ENCODE peak calls at places on chromosomes 5 and 9, in seven cellular contexts. One of them, this sample, is unnamed.
A peak's percentile ranks its signal among the peaks of the same experiment; 100 is the strongest.

GRCh38 chr5:3187846-3188425 is 407.7 kb upstream of the IRX1 start:
- DNase-seq in breast epithelium: no peak
- DNase-seq in cardiac fibroblast: no peak
- DNase-seq in kidney: no peak
- DNase-seq in GM13977: no peak
- DNase-seq in neural progenitor cell: no peak
- DNase-seq in mammary epithelial cell: no peak
- DNase-seq in this sample: no peak

GRCh38 chr9:127185931-127186781 is 63.7 kb upstream of the ANGPTL2 start:
- DNase-seq in cardiac fibroblast: peak; percentile 90
- DNase-seq in neural progenitor cell: peak; percentile 34
- DNase-seq in kidney: peak; percentile 95
- DNase-seq in breast epithelium: peak; percentile 53
- DNase-seq in mammary epithelial cell: no peak
- DNase-seq in GM13977: no peak
- DNase-seq in this sample: no peak

GRCh38 chr5:159242153-159242552 is 20.9 kb upstream of the UBLCP1 start:
- DNase-seq in cardiac fibroblast: peak; percentile 51
- DNase-seq in kidney: no peak
- DNase-seq in neural progenitor cell: no peak
- DNase-seq in GM13977: no peak
- DNase-seq in mammary epithelial cell: peak; percentile 51
- DNase-seq in breast epithelium: no peak
- DNase-seq in this sample: no peak

GRCh38 chr5:310941-311434 is 10.5 kb upstream of the AHRR start:
- DNase-seq in neural progenitor cell: no peak
- DNase-seq in breast epithelium: no peak
- DNase-seq in kidney: no peak
- DNase-seq in mammary epithelial cell: no peak
- DNase-seq in cardiac fibroblast: peak; percentile 81
- DNase-seq in GM13977: peak; percentile 12
- DNase-seq in this sample: no peak

GRCh38 chr5:82523633-82524032 is 245.5 kb upstream of the RPS23 start:
- DNase-seq in breast epithelium: no peak
- DNase-seq in GM13977: no peak
- DNase-seq in kidney: no peak
- DNase-seq in cardiac fibroblast: no peak
- DNase-seq in mammary epithelial cell: no peak
- DNase-seq in neural progenitor cell: no peak
- DNase-seq in this sample: no peak

GRCh38 chr5:98768160-98769005 is 5.1 kb upstream of the RGMB start:
- DNase-seq in breast epithelium: no peak
- DNase-seq in cardiac fibroblast: peak; percentile 77
- DNase-seq in neural progenitor cell: peak; percentile 90
- DNase-seq in kidney: no peak
- DNase-seq in mammary epithelial cell: no peak
- DNase-seq in GM13977: peak; percentile 61
- DNase-seq in this sample: peak; percentile 35

GRCh38 chr5:149581931-149582768 is 852 bp downstream of the ARHGEF37 start:
- DNase-seq in neural progenitor cell: peak; percentile 72
- DNase-seq in kidney: no peak
- DNase-seq in cardiac fibroblast: peak; percentile 37
- DNase-seq in breast epithelium: no peak
- DNase-seq in GM13977: no peak
- DNase-seq in mammary epithelial cell: peak; percentile 60
- DNase-seq in this sample: no peak

GRCh38 chr9:133457748-133458147 is 2.0 kb upstream of the CACFD1 start:
- DNase-seq in GM13977: no peak
- DNase-seq in breast epithelium: no peak
- DNase-seq in kidney: no peak
- DNase-seq in mammary epithelial cell: no peak
- DNase-seq in neural progenitor cell: no peak
- DNase-seq in cardiac fibroblast: no peak
- DNase-seq in this sample: no peak

GRCh38 chr9:134162212-134162775 is 2.1 kb downstream of the RNU6ATAC start:
- DNase-seq in kidney: no peak
- DNase-seq in mammary epithelial cell: no peak
- DNase-seq in breast epithelium: no peak
- DNase-seq in neural progenitor cell: no peak
- DNase-seq in cardiac fibroblast: no peak
- DNase-seq in GM13977: no peak
- DNase-seq in this sample: no peak

GRCh38 chr5:71679714-71680113 is 39.4 kb upstream of the CARTPT start:
- DNase-seq in kidney: no peak
- DNase-seq in cardiac fibroblast: no peak
- DNase-seq in mammary epithelial cell: no peak
- DNase-seq in GM13977: no peak
- DNase-seq in breast epithelium: no peak
- DNase-seq in neural progenitor cell: no peak
- DNase-seq in this sample: no peak

GRCh38 chr9:14652729-14653377 is 40.4 kb downstream of the ZDHHC21 start:
- DNase-seq in neural progenitor cell: peak; percentile 43
- DNase-seq in cardiac fibroblast: peak; percentile 48
- DNase-seq in kidney: no peak
- DNase-seq in GM13977: no peak
- DNase-seq in mammary epithelial cell: peak; percentile 3
- DNase-seq in breast epithelium: no peak
- DNase-seq in this sample: no peak

GRCh38 chr5:53469946-53470687 is 10.3 kb upstream of the FST start:
- DNase-seq in neural progenitor cell: no peak
- DNase-seq in kidney: no peak
- DNase-seq in mammary epithelial cell: peak; percentile 44
- DNase-seq in breast epithelium: no peak
- DNase-seq in GM13977: peak; percentile 9
- DNase-seq in cardiac fibroblast: peak; percentile 56
- DNase-seq in this sample: no peak

GRCh38 chr5:127025507-127025906 is 4.9 kb downstream of the MARCHF3 start:
- DNase-seq in cardiac fibroblast: no peak
- DNase-seq in GM13977: no peak
- DNase-seq in neural progenitor cell: no peak
- DNase-seq in kidney: no peak
- DNase-seq in mammary epithelial cell: no peak
- DNase-seq in breast epithelium: no peak
- DNase-seq in this sample: no peak

GRCh38 chr5:110853267-110853666 is 114.5 kb downstream of the SLC25A46 start:
- DNase-seq in GM13977: no peak
- DNase-seq in neural progenitor cell: no peak
- DNase-seq in kidney: no peak
- DNase-seq in breast epithelium: no peak
- DNase-seq in cardiac fibroblast: peak; percentile 37
- DNase-seq in mammary epithelial cell: peak; percentile 66
- DNase-seq in this sample: no peak

GRCh38 chr9:18857334-18857733 is 175.7 kb downstream of the SAXO1 start:
- DNase-seq in kidney: no peak
- DNase-seq in cardiac fibroblast: peak; percentile 7
- DNase-seq in mammary epithelial cell: no peak
- DNase-seq in breast epithelium: no peak
- DNase-seq in GM13977: no peak
- DNase-seq in neural progenitor cell: no peak
- DNase-seq in this sample: no peak

GRCh38 chr9:2307480-2307879 is 292.3 kb downstream of the SMARCA2 start:
- DNase-seq in mammary epithelial cell: peak; percentile 44
- DNase-seq in neural progenitor cell: no peak
- DNase-seq in breast epithelium: no peak
- DNase-seq in GM13977: no peak
- DNase-seq in cardiac fibroblast: peak; percentile 70
- DNase-seq in kidney: no peak
- DNase-seq in this sample: no peak

GRCh38 chr5:163106098-163106497 is 331.3 kb upstream of the CCNG1 start:
- DNase-seq in GM13977: no peak
- DNase-seq in neural progenitor cell: no peak
- DNase-seq in mammary epithelial cell: no peak
- DNase-seq in kidney: no peak
- DNase-seq in cardiac fibroblast: no peak
- DNase-seq in breast epithelium: no peak
- DNase-seq in this sample: no peak

GRCh38 chr5:163105456-163105855 is 331.9 kb upstream of the CCNG1 start:
- DNase-seq in kidney: no peak
- DNase-seq in breast epithelium: no peak
- DNase-seq in neural progenitor cell: no peak
- DNase-seq in mammary epithelial cell: peak; percentile 37
- DNase-seq in cardiac fibroblast: peak; percentile 5
- DNase-seq in GM13977: no peak
- DNase-seq in this sample: no peak

GRCh38 chr5:163108351-163108750 is 329.0 kb upstream of the CCNG1 start:
- DNase-seq in GM13977: no peak
- DNase-seq in mammary epithelial cell: no peak
- DNase-seq in cardiac fibroblast: no peak
- DNase-seq in breast epithelium: no peak
- DNase-seq in neural progenitor cell: no peak
- DNase-seq in kidney: no peak
- DNase-seq in this sample: no peak

GRCh38 chr5:163104496-163104895 is 332.9 kb upstream of the CCNG1 start:
- DNase-seq in kidney: no peak
- DNase-seq in GM13977: no peak
- DNase-seq in cardiac fibroblast: no peak
- DNase-seq in breast epithelium: no peak
- DNase-seq in neural progenitor cell: peak; percentile 56
- DNase-seq in mammary epithelial cell: no peak
- DNase-seq in this sample: peak; percentile 7
- TF ChIP-seq CTCF in kidney: no peak
- TF ChIP-seq CTCF in GM13977: peak; percentile 33
- TF ChIP-seq CTCF in cardiac fibroblast: no peak
- TF ChIP-seq CTCF in breast epithelium: no peak
- TF ChIP-seq CTCF in neural progenitor cell: peak; percentile 67
- TF ChIP-seq CTCF in mammary epithelial cell: no peak
- TF ChIP-seq CTCF in this sample: no peak

GRCh38 chr9:135728436-135729110 is 26.6 kb downstream of the KCNT1 start:
- DNase-seq in GM13977: no peak
- DNase-seq in cardiac fibroblast: no peak
- DNase-seq in kidney: no peak
- DNase-seq in mammary epithelial cell: no peak
- DNase-seq in breast epithelium: no peak
- DNase-seq in neural progenitor cell: no peak
- DNase-seq in this sample: no peak

GRCh38 chr9:135724186-135724797 is 22.3 kb downstream of the KCNT1 start:
- DNase-seq in mammary epithelial cell: no peak
- DNase-seq in cardiac fibroblast: peak; percentile 28
- DNase-seq in neural progenitor cell: no peak
- DNase-seq in GM13977: no peak
- DNase-seq in kidney: no peak
- DNase-seq in breast epithelium: no peak
- DNase-seq in this sample: no peak

GRCh38 chr9:135729480-135729879 is 27.5 kb downstream of the KCNT1 start:
- DNase-seq in neural progenitor cell: no peak
- DNase-seq in breast epithelium: no peak
- DNase-seq in GM13977: no peak
- DNase-seq in mammary epithelial cell: no peak
- DNase-seq in cardiac fibroblast: no peak
- DNase-seq in kidney: no peak
- DNase-seq in this sample: no peak

GRCh38 chr9:135727257-135727875 is 25.4 kb downstream of the KCNT1 start:
- DNase-seq in neural progenitor cell: no peak
- DNase-seq in cardiac fibroblast: no peak
- DNase-seq in breast epithelium: no peak
- DNase-seq in mammary epithelial cell: no peak
- DNase-seq in GM13977: no peak
- DNase-seq in kidney: no peak
- DNase-seq in this sample: no peak

DNA sequence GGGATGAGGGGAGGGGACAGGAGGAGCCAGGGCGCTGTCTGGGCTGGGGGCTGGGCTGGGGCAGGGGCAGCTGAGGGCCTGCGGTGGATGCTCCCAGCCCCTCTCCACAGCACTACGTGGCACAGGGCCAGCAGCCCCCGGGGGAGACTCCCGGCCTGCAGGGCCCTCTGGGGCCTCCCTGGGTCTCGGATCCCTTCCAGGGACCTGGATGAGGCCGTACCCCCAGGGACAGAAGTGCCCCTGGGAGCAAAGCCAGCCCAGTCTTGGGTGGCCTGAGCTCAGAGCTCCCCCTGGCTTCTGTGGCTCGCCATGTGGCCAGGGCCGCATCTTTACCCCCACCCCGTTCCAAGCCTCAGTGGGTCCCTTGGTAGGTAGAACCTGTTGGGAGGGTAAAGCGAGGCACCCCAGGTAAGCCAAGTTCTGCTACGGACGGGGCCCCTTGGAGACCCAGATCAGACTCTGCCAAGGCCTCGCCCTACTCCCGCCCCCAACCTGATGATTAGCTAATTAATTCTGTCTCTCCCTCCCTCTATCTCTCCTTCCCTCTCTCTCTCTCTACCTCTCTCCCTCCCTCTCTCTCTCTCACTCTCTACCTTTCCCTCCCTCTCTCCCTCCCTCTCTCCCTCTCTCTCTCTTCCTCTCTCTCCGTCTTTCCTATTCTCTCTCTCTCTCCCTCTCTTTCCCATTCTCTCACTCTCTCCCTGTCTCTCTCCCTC is 24.3 kb downstream of the KCNT1 start:
- DNase-seq in mammary epithelial cell: no peak
- DNase-seq in breast epithelium: no peak
- DNase-seq in neural progenitor cell: no peak
- DNase-seq in GM13977: no peak
- DNase-seq in kidney: no peak
- DNase-seq in cardiac fibroblast: no peak
- DNase-seq in this sample: no peak
- TF ChIP-seq CTCF in mammary epithelial cell: no peak
- TF ChIP-seq CTCF in breast epithelium: no peak
- TF ChIP-seq CTCF in neural progenitor cell: peak; percentile 16
- TF ChIP-seq CTCF in GM13977: no peak
- TF ChIP-seq CTCF in kidney: no peak
- TF ChIP-seq CTCF in cardiac fibroblast: no peak
- TF ChIP-seq CTCF in this sample: no peak

DNA sequence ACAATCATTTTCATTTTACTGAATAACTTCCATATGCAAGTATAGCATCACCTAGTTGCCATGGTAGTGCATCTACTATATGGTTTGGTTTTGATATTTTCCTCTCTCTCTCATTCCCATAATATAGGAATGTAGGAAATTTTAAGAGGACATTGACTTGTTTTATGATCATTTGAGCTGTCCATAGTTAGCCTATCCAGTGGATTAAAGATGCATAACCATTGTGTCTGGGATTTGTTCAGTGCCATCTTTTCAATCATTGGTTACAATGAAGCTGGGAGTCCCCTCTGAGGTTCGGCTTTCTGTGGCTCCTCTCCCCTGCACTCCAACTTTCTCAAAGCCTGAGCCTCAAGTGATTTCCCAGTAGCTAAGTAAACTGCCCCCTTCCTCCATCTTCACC is 458.5 kb downstream of the RAB3C start:
- DNase-seq in breast epithelium: no peak
- DNase-seq in cardiac fibroblast: no peak
- DNase-seq in kidney: no peak
- DNase-seq in mammary epithelial cell: no peak
- DNase-seq in GM13977: peak; percentile 8
- DNase-seq in neural progenitor cell: peak; percentile 8
- DNase-seq in this sample: no peak
- TF ChIP-seq CTCF in breast epithelium: no peak
- TF ChIP-seq CTCF in cardiac fibroblast: no peak
- TF ChIP-seq CTCF in kidney: no peak
- TF ChIP-seq CTCF in mammary epithelial cell: no peak
- TF ChIP-seq CTCF in GM13977: no peak
- TF ChIP-seq CTCF in neural progenitor cell: no peak
- TF ChIP-seq CTCF in this sample: no peak

DNA sequence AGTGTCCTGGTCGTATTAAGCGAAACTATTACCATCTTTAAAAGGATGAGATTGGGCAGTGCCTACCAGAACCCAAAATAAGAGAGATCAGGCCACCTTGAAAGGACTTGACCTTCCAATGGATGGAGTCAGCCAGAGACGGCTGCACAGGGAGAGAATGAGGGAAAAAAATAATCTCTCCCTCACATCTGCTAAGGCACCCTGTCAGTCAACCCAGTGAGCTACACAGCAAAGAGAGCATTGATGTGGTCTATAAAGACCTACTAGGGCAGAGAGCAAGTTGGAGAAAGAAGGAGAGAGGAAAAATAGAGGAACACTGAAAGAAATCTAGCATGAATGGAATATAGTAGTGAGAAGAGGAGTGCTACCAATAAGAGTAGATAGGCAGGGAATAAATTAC is 68.0 kb upstream of the FTMT start:
- DNase-seq in neural progenitor cell: no peak
- DNase-seq in kidney: no peak
- DNase-seq in mammary epithelial cell: no peak
- DNase-seq in GM13977: no peak
- DNase-seq in breast epithelium: no peak
- DNase-seq in cardiac fibroblast: no peak
- DNase-seq in this sample: no peak
- TF ChIP-seq CTCF in neural progenitor cell: no peak
- TF ChIP-seq CTCF in kidney: no peak
- TF ChIP-seq CTCF in mammary epithelial cell: no peak
- TF ChIP-seq CTCF in GM13977: no peak
- TF ChIP-seq CTCF in breast epithelium: no peak
- TF ChIP-seq CTCF in cardiac fibroblast: no peak
- TF ChIP-seq CTCF in this sample: no peak